ENCODE peak calls at places on chromosome 3, in four cellular contexts. S, F, Q and X are unnamed samples.

GRCh38 chr3:20043398-20043797 is 3.2 kb downstream of the KAT2B start:
- DNase-seq in S (no peak), F (no peak), Q (no peak), X (no peak)

GRCh38 chr3:79086514-79086913 is 681.3 kb downstream of the ROBO1 start:
- DNase-seq in Q (peak), F (peak), S (peak), X (no peak)

GRCh38 chr3:152910211-152910610 is 75.3 kb downstream of the P2RY1 start:
- DNase-seq in F (no peak), S (no peak), Q (peak), X (no peak)

GRCh38 chr3:17032407-17033034 is 147.8 kb downstream of the PLCL2 start:
- DNase-seq in Q (peak), S (peak), F (peak), X (no peak)

GRCh38 chr3:18998069-18998468 is 150.2 kb upstream of the KCNH8 start:
- DNase-seq in Q (no peak), S (no peak), F (no peak), X (no peak)

GRCh38 chr3:152113992-152114651 is 154.6 kb upstream of the MBNL1 start:
- DNase-seq in Q (no peak), F (peak), S (no peak), X (no peak)

GRCh38 chr3:72763751-72764440 is 84.3 kb downstream of the SHQ1 start:
- DNase-seq in S (no peak), Q (no peak), F (no peak), X (no peak)

GRCh38 chr3:78887608-78888011 is 880.2 kb downstream of the ROBO1 start:
- DNase-seq in S (no peak), F (peak), Q (no peak), X (peak)

GRCh38 chr3:115475178-115476041 is 147.9 kb upstream of the GAP43 start:
- DNase-seq in S (no peak), Q (no peak), F (no peak), X (no peak)

GRCh38 chr3:60909526-60909925 is 341.7 kb downstream of the FHIT start:
- DNase-seq in S (no peak), Q (no peak), F (no peak), X (no peak)

GRCh38 chr3:161393310-161393709 is 22.0 kb upstream of the SPTSSB start:
- DNase-seq in F (no peak), Q (no peak), S (no peak), X (no peak)

GRCh38 chr3:161386991-161387390 is 15.7 kb upstream of the SPTSSB start:
- DNase-seq in S (no peak), F (no peak), Q (no peak), X (no peak)

GRCh38 chr3:161390200-161390599 is 18.9 kb upstream of the SPTSSB start:
- DNase-seq in Q (no peak), S (no peak), F (no peak), X (no peak)

GRCh38 chr3:161389445-161390036 is 18.2 kb upstream of the SPTSSB start:
- DNase-seq in F (no peak), Q (no peak), S (no peak), X (no peak)

GRCh38 chr3:161388860-161389259 is 17.5 kb upstream of the SPTSSB start:
- DNase-seq in Q (no peak), S (no peak), F (no peak), X (no peak)
- TF ChIP-seq ELK1 in Q (no peak), S (no peak), F (no peak), X (no peak)

GRCh38 chr3:182469086-182469485 is 324.2 kb upstream of the ATP11B start:
- DNase-seq in Q (no peak), S (no peak), F (no peak), X (no peak)
- H3K27ac ChIP-seq in Q (no peak), S (no peak), F (no peak), X (no peak)

DNA sequence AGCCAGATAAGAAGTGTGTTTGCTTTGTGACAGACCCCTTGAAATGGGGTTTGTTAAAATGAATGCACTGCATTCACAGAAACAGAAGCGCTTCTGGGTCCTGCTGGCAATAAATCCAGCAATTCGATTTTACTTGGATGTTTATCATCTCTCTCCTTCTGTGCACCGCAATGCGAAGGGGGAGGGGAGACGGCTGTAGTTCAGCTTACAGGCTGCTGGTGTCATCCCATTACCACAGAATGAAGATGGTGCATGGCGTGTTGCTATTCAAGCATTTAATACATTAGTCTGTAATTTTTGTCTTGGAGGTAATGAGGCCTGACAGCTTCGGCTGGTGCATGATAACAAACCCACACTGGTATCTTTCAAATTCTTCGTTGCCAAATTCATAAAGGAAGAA is 418.1 kb downstream of the OTOL1 start:
- DNase-seq in Q (peak), F (peak), S (no peak), X (no peak)
- TF ChIP-seq ELK1 in Q (no peak), F (no peak), S (no peak), X (no peak)

DNA sequence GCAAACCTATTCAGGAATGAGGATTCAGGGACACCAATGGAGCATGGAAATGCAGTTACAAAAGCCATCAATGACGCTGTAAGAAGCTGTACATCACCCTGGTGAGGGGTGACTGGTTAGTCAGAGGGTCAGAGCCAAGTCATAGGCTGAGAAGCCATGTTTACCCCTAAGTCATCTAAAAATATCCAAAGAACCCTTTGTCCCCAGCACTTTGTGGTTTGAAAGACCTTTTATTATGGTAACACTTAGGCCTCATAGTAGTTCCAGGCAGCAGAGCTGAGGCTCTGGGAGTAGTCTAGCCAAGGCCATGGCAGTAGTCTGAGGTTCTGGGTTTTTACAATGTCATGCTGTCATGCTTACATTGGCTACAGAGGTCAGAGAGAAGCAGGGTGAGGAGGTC is 131.2 kb downstream of the CTNNB1 start:
- DNase-seq in Q (no peak), S (no peak), F (peak), X (no peak)
- H3K27ac ChIP-seq in Q (no peak), S (no peak), F (no peak), X (no peak)